ENCODE peak calls at places on chromosomes 2 and 18, in ten cellular contexts. One of them, this sample, is unnamed.
A peak's percentile ranks its signal among the peaks of the same experiment; 100 is the strongest.

GRCh38 chr2:171841996-171842395 is 52.0 kb downstream of the SLC25A12 start:
- ATAC-seq in activated CD8-positive, alpha-beta T cell treated with anti-CD3 and anti-CD28 coated beads for 36 hours: no peak
- ATAC-seq in natural killer cell: no peak
- ATAC-seq in pancreas: no peak
- ATAC-seq in naive thymus-derived CD8-positive, alpha-beta T cell: no peak
- ATAC-seq in effector memory CD8-positive, alpha-beta T cell: no peak
- ATAC-seq in T-helper 17 cell: no peak
- ATAC-seq in GM12878: no peak
- ATAC-seq in activated naive CD4-positive, alpha-beta T cell treated with anti-CD3 and anti-CD28 coated beads, Interleukin-2, amount 50 U/mL, for 72 hours: no peak
- ATAC-seq in left cardiac atrium: no peak
- ATAC-seq in this sample: no peak

GRCh38 chr2:218252509-218253247 is 8.1 kb upstream of the GPBAR1 start:
- ATAC-seq in activated CD8-positive, alpha-beta T cell treated with anti-CD3 and anti-CD28 coated beads for 36 hours: no peak
- ATAC-seq in natural killer cell: no peak
- ATAC-seq in pancreas: no peak
- ATAC-seq in naive thymus-derived CD8-positive, alpha-beta T cell: no peak
- ATAC-seq in effector memory CD8-positive, alpha-beta T cell: no peak
- ATAC-seq in T-helper 17 cell: no peak
- ATAC-seq in GM12878: no peak
- ATAC-seq in activated naive CD4-positive, alpha-beta T cell treated with anti-CD3 and anti-CD28 coated beads, Interleukin-2, amount 50 U/mL, for 72 hours: no peak
- ATAC-seq in left cardiac atrium: no peak
- ATAC-seq in this sample: no peak

GRCh38 chr2:220279372-220279771 is 651.9 kb downstream of the SLC4A3 start:
- ATAC-seq in activated CD8-positive, alpha-beta T cell treated with anti-CD3 and anti-CD28 coated beads for 36 hours: no peak
- ATAC-seq in natural killer cell: no peak
- ATAC-seq in pancreas: no peak
- ATAC-seq in naive thymus-derived CD8-positive, alpha-beta T cell: no peak
- ATAC-seq in effector memory CD8-positive, alpha-beta T cell: no peak
- ATAC-seq in T-helper 17 cell: no peak
- ATAC-seq in GM12878: no peak
- ATAC-seq in activated naive CD4-positive, alpha-beta T cell treated with anti-CD3 and anti-CD28 coated beads, Interleukin-2, amount 50 U/mL, for 72 hours: no peak
- ATAC-seq in left cardiac atrium: no peak
- ATAC-seq in this sample: no peak

GRCh38 chr2:219722276-219722883 is 95.0 kb downstream of the SLC4A3 start:
- ATAC-seq in activated CD8-positive, alpha-beta T cell treated with anti-CD3 and anti-CD28 coated beads for 36 hours: no peak
- ATAC-seq in natural killer cell: no peak
- ATAC-seq in pancreas: no peak
- ATAC-seq in naive thymus-derived CD8-positive, alpha-beta T cell: no peak
- ATAC-seq in effector memory CD8-positive, alpha-beta T cell: no peak
- ATAC-seq in T-helper 17 cell: no peak
- ATAC-seq in GM12878: no peak
- ATAC-seq in activated naive CD4-positive, alpha-beta T cell treated with anti-CD3 and anti-CD28 coated beads, Interleukin-2, amount 50 U/mL, for 72 hours: no peak
- ATAC-seq in left cardiac atrium: no peak
- ATAC-seq in this sample: no peak

GRCh38 chr2:96960271-96960955 is 26.0 kb downstream of the FAM178B start:
- ATAC-seq in activated CD8-positive, alpha-beta T cell treated with anti-CD3 and anti-CD28 coated beads for 36 hours: peak; percentile 74
- ATAC-seq in natural killer cell: peak; percentile 97
- ATAC-seq in pancreas: peak; percentile 96
- ATAC-seq in naive thymus-derived CD8-positive, alpha-beta T cell: no peak
- ATAC-seq in effector memory CD8-positive, alpha-beta T cell: peak; percentile 50
- ATAC-seq in T-helper 17 cell: no peak
- ATAC-seq in GM12878: peak; percentile 99
- ATAC-seq in activated naive CD4-positive, alpha-beta T cell treated with anti-CD3 and anti-CD28 coated beads, Interleukin-2, amount 50 U/mL, for 72 hours: peak; percentile 72
- ATAC-seq in left cardiac atrium: peak; percentile 98
- ATAC-seq in this sample: peak; percentile 88

GRCh38 chr18:59009846-59010245 is 129.8 kb upstream of the SEC11C start:
- ATAC-seq in activated CD8-positive, alpha-beta T cell treated with anti-CD3 and anti-CD28 coated beads for 36 hours: no peak
- ATAC-seq in natural killer cell: no peak
- ATAC-seq in pancreas: no peak
- ATAC-seq in naive thymus-derived CD8-positive, alpha-beta T cell: no peak
- ATAC-seq in effector memory CD8-positive, alpha-beta T cell: no peak
- ATAC-seq in T-helper 17 cell: no peak
- ATAC-seq in GM12878: no peak
- ATAC-seq in activated naive CD4-positive, alpha-beta T cell treated with anti-CD3 and anti-CD28 coated beads, Interleukin-2, amount 50 U/mL, for 72 hours: no peak
- ATAC-seq in left cardiac atrium: no peak
- ATAC-seq in this sample: no peak

GRCh38 chr2:177772529-177772928 is 300.0 kb downstream of the PDE11A start:
- ATAC-seq in activated CD8-positive, alpha-beta T cell treated with anti-CD3 and anti-CD28 coated beads for 36 hours: no peak
- ATAC-seq in natural killer cell: peak; percentile 36
- ATAC-seq in pancreas: no peak
- ATAC-seq in naive thymus-derived CD8-positive, alpha-beta T cell: no peak
- ATAC-seq in effector memory CD8-positive, alpha-beta T cell: peak; percentile 27
- ATAC-seq in T-helper 17 cell: peak; percentile 37
- ATAC-seq in GM12878: no peak
- ATAC-seq in activated naive CD4-positive, alpha-beta T cell treated with anti-CD3 and anti-CD28 coated beads, Interleukin-2, amount 50 U/mL, for 72 hours: no peak
- ATAC-seq in left cardiac atrium: no peak
- ATAC-seq in this sample: no peak

GRCh38 chr18:53698907-53699306 is 525.6 kb downstream of the MBD2 start:
- ATAC-seq in activated CD8-positive, alpha-beta T cell treated with anti-CD3 and anti-CD28 coated beads for 36 hours: no peak
- ATAC-seq in natural killer cell: no peak
- ATAC-seq in pancreas: no peak
- ATAC-seq in naive thymus-derived CD8-positive, alpha-beta T cell: no peak
- ATAC-seq in effector memory CD8-positive, alpha-beta T cell: no peak
- ATAC-seq in T-helper 17 cell: no peak
- ATAC-seq in GM12878: peak; percentile 72
- ATAC-seq in activated naive CD4-positive, alpha-beta T cell treated with anti-CD3 and anti-CD28 coated beads, Interleukin-2, amount 50 U/mL, for 72 hours: no peak
- ATAC-seq in left cardiac atrium: peak; percentile 38
- ATAC-seq in this sample: no peak

GRCh38 chr18:41949206-41949920 is 5.7 kb upstream of the PIK3C3 start:
- ATAC-seq in activated CD8-positive, alpha-beta T cell treated with anti-CD3 and anti-CD28 coated beads for 36 hours: no peak
- ATAC-seq in natural killer cell: no peak
- ATAC-seq in pancreas: peak; percentile 15
- ATAC-seq in naive thymus-derived CD8-positive, alpha-beta T cell: no peak
- ATAC-seq in effector memory CD8-positive, alpha-beta T cell: no peak
- ATAC-seq in T-helper 17 cell: no peak
- ATAC-seq in GM12878: no peak
- ATAC-seq in activated naive CD4-positive, alpha-beta T cell treated with anti-CD3 and anti-CD28 coated beads, Interleukin-2, amount 50 U/mL, for 72 hours: no peak
- ATAC-seq in left cardiac atrium: no peak
- ATAC-seq in this sample: no peak

GRCh38 chr2:105757361-105757933 is 12.7 kb downstream of the NCK2 start:
- ATAC-seq in activated CD8-positive, alpha-beta T cell treated with anti-CD3 and anti-CD28 coated beads for 36 hours: peak; percentile 6
- ATAC-seq in natural killer cell: peak; percentile 42
- ATAC-seq in pancreas: no peak
- ATAC-seq in naive thymus-derived CD8-positive, alpha-beta T cell: no peak
- ATAC-seq in effector memory CD8-positive, alpha-beta T cell: peak; percentile 13
- ATAC-seq in T-helper 17 cell: peak; percentile 15
- ATAC-seq in GM12878: peak; percentile 65
- ATAC-seq in activated naive CD4-positive, alpha-beta T cell treated with anti-CD3 and anti-CD28 coated beads, Interleukin-2, amount 50 U/mL, for 72 hours: no peak
- ATAC-seq in left cardiac atrium: no peak
- ATAC-seq in this sample: peak; percentile 59

GRCh38 chr2:9667826-9668225 is 37.0 kb upstream of the YWHAQ start:
- ATAC-seq in activated CD8-positive, alpha-beta T cell treated with anti-CD3 and anti-CD28 coated beads for 36 hours: no peak
- ATAC-seq in natural killer cell: no peak
- ATAC-seq in pancreas: no peak
- ATAC-seq in naive thymus-derived CD8-positive, alpha-beta T cell: no peak
- ATAC-seq in effector memory CD8-positive, alpha-beta T cell: no peak
- ATAC-seq in T-helper 17 cell: no peak
- ATAC-seq in GM12878: no peak
- ATAC-seq in activated naive CD4-positive, alpha-beta T cell treated with anti-CD3 and anti-CD28 coated beads, Interleukin-2, amount 50 U/mL, for 72 hours: no peak
- ATAC-seq in left cardiac atrium: peak; percentile 89
- ATAC-seq in this sample: no peak

GRCh38 chr2:165594935-165595255 is 125.4 kb downstream of the CSRNP3 start:
- ATAC-seq in activated CD8-positive, alpha-beta T cell treated with anti-CD3 and anti-CD28 coated beads for 36 hours: no peak
- ATAC-seq in natural killer cell: no peak
- ATAC-seq in pancreas: no peak
- ATAC-seq in naive thymus-derived CD8-positive, alpha-beta T cell: no peak
- ATAC-seq in effector memory CD8-positive, alpha-beta T cell: no peak
- ATAC-seq in T-helper 17 cell: peak; percentile 42
- ATAC-seq in GM12878: peak; percentile 84
- ATAC-seq in activated naive CD4-positive, alpha-beta T cell treated with anti-CD3 and anti-CD28 coated beads, Interleukin-2, amount 50 U/mL, for 72 hours: no peak
- ATAC-seq in left cardiac atrium: no peak
- ATAC-seq in this sample: peak; percentile 90

This sample was measured in stimulated activated memory B cell treated with anti-CD40 and anti-IgM and Interleukin-4, amounts not matched to agents 10 μg/mL and 1 μg/mL and 100 μg/mL, for 72 hours.